ENCODE peak calls at places on chromosome 5, in four cellular contexts. W is IMR-90, R is K562, Y is GM12878. E is an unnamed sample.

GRCh38 chr5:132459031-132459982 is 31.3 kb downstream of the IRF1 start:
- DNase-seq in W (peak), R (peak), Y (no peak), E (no peak)

GRCh38 chr5:151492729-151493128 is 45.3 kb downstream of the SLC36A1 start:
- DNase-seq in W (peak), R (no peak), Y (no peak), E (no peak)

GRCh38 chr5:152634596-152634995 is 229.5 kb upstream of the NMUR2 start:
- DNase-seq in W (no peak), R (no peak), Y (no peak), E (no peak)

GRCh38 chr5:125480901-125481300 is 734.5 kb upstream of the ZNF608 start:
- DNase-seq in W (no peak), R (no peak), Y (no peak), E (peak)

GRCh38 chr5:115641948-115642347 is 16.1 kb upstream of the TMED7 start:
- DNase-seq in W (peak), R (no peak), Y (no peak), E (no peak)

GRCh38 chr5:91103353-91104061 is 279.6 kb downstream of the ARRDC3 start:
- DNase-seq in W (peak), R (no peak), Y (no peak), E (no peak)

GRCh38 chr5:141664733-141665461 is 13.7 kb upstream of the FCHSD1 start:
- DNase-seq in W (peak), R (peak), Y (peak), E (peak)

GRCh38 chr5:42874621-42875198 is 63.0 kb upstream of the SELENOP start:
- DNase-seq in W (no peak), R (no peak), Y (no peak), E (no peak)

GRCh38 chr5:121188849-121189248 is 662.8 kb upstream of the FTMT start:
- DNase-seq in W (no peak), R (no peak), Y (no peak), E (no peak)

GRCh38 chr5:171312129-171312819 is 3.2 kb downstream of the TLX3 start:
- DNase-seq in W (no peak), R (no peak), Y (no peak), E (no peak)

GRCh38 chr5:178232124-178232919 is at the start of gene PHYKPL:
- DNase-seq in W (peak), R (peak), Y (no peak), E (peak)

GRCh38 chr5:167152561-167152960 is 1138.9 kb upstream of the WWC1 start:
- DNase-seq in W (no peak), R (no peak), Y (no peak), E (no peak)

GRCh38 chr5:93145767-93146166 is 435.3 kb downstream of the NR2F1-AS1 start:
- DNase-seq in W (peak), R (no peak), Y (no peak), E (no peak)

GRCh38 chr5:15722305-15722704 is 222.3 kb downstream of the FBXL7 start:
- DNase-seq in W (no peak), R (no peak), Y (no peak), E (no peak)

GRCh38 chr5:953535-954449 is 54.8 kb upstream of the NKD2 start:
- DNase-seq in W (no peak), R (no peak), Y (no peak), E (peak)

GRCh38 chr5:148810821-148811220 is 15.6 kb upstream of the ADRB2 start:
- DNase-seq in W (no peak), R (no peak), Y (no peak), E (no peak)

GRCh38 chr5:137837741-137838389 is 29.8 kb upstream of the MYOT start:
- DNase-seq in W (no peak), R (no peak), Y (no peak), E (no peak)

GRCh38 chr5:122190156-122190555 is 60.8 kb downstream of the ZNF474 start:
- DNase-seq in W (no peak), R (no peak), Y (no peak), E (no peak)

GRCh38 chr5:135015942-135016341 is 18.1 kb downstream of the PITX1 start:
- DNase-seq in W (no peak), R (no peak), Y (no peak), E (no peak)

GRCh38 chr5:88667187-88668141 is 215.5 kb downstream of the MEF2C start:
- DNase-seq in W (no peak), R (no peak), Y (no peak), E (no peak)
- TF ChIP-seq MXI1 in W (no peak), R (no peak), Y (no peak), E (no peak)

GRCh38 chr5:83703059-83703458 is 17.6 kb downstream of the HAPLN1 start:
- DNase-seq in W (no peak), R (no peak), Y (no peak), E (no peak)
- TF ChIP-seq MXI1 in W (no peak), R (no peak), Y (no peak), E (no peak)

DNA sequence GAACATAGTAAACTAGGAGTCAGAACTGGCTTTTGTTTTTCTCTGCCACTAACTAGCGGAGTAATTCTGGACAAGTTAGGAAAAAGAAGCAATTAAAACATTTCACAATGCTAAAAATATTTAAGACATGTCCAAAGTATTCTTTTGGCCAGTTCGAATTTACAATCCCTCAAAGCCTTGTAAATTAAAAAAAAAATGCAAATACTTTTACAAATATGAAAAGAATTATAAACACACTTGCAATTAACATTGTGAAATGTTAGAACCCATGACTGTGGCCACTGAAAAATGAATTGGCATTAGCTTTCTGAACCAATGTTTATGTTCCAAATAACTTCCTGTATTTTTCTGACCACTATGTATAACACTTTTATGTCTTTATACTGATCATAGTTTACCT is 2.2 kb downstream of the RAD1 start:
- DNase-seq in W (peak), R (no peak), Y (no peak), E (no peak)
- TF ChIP-seq MXI1 in W (no peak), R (no peak), Y (no peak), E (no peak)

DNA sequence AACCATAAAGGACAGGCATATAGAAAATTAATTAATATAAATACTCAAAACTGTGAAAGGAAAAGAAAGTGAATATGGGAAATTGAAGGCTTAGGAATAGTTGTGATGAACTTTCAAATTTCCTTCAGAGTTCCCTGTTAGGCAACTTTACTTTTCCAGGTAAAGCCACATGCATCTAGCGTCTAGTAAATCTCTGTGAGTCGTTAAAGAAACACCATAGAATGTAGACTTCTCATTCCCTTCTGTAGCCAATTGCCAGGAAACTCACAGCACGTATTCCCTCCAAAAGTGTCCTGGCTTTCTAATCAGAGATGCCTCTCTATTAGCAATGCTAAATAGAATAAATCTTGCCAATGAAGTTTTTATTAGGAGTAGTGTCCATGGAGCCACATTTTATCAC is 438.7 kb downstream of the CSNK1G3 start:
- DNase-seq in W (peak), R (no peak), Y (no peak), E (no peak)
- TF ChIP-seq MXI1 in W (no peak), R (no peak), Y (no peak), E (no peak)

DNA sequence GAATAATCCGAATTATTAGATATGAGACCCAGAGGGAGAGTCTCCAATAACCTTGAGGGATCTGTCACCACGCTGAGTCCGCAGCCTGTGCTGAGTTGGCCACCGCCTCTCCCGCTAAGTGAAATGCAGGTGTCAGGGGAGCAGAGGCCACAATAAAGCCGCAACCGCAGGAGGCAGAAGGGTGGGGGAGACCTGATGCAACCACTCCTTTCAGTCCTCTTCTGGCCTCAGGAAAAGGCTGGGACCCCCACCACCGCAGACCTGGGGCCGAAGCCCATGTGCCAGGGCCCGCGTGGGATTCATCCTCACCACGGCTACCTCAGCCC is 562 bp downstream of the MAP1B start:
- DNase-seq in W (no peak), R (peak), Y (no peak), E (no peak)
- TF ChIP-seq MXI1 in W (peak), R (no peak), Y (no peak), E (no peak)

GRCh38 chr5:154309361-154309725 is 118.8 kb downstream of the GALNT10 start:
- DNase-seq in W (peak), R (no peak), Y (no peak), E (no peak)

GRCh38 chr5:154312571-154312970 is 122.0 kb downstream of the GALNT10 start:
- DNase-seq in W (peak), R (no peak), Y (no peak), E (no peak)

GRCh38 chr5:154312000-154312399 is 121.5 kb downstream of the GALNT10 start:
- DNase-seq in W (no peak), R (no peak), Y (no peak), E (no peak)

GRCh38 chr5:154309805-154310204 is 119.3 kb downstream of the GALNT10 start:
- DNase-seq in W (no peak), R (no peak), Y (no peak), E (no peak)

GRCh38 chr5:154311362-154311761 is 120.8 kb downstream of the GALNT10 start:
- DNase-seq in W (no peak), R (no peak), Y (peak), E (no peak)
- TF ChIP-seq MXI1 in W (no peak), R (no peak), Y (no peak), E (no peak)

GRCh38 chr5:57041570-57041969 is 89.6 kb upstream of the MIER3 start:
- DNase-seq in W (no peak), R (no peak), Y (no peak), E (no peak)

GRCh38 chr5:57037355-57037754 is 85.4 kb upstream of the MIER3 start:
- DNase-seq in W (no peak), R (peak), Y (no peak), E (peak)

GRCh38 chr5:57036621-57037160 is 84.8 kb upstream of the MIER3 start:
- DNase-seq in W (no peak), R (no peak), Y (no peak), E (no peak)

DNA sequence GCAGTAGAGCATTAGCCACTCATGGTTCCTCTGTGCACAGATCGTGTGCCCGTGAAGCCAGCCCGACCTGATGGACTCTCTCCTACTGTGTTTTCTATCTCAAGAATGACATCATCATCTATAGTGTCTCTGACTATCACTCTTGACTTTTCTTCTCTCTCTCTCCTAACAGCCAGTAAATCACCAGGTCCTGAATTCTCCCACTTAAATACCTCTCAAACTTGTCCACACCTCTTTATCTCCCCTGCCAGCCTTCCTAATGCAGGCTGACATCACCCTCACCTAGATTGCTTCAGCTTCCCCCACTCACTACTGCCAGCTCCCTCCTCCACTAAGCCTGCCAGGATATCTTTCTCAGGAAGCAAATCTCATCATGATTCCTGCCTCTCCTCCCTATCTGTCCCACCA is 90.6 kb upstream of the MIER3 start:
- DNase-seq in W (no peak), R (no peak), Y (no peak), E (no peak)
- TF ChIP-seq MXI1 in W (no peak), R (no peak), Y (no peak), E (no peak)

GRCh38 chr5:149957855-149958254 is 2.7 kb upstream of the SLC26A2 start:
- DNase-seq in W (no peak), R (no peak), Y (no peak), E (no peak)
- TF ChIP-seq MXI1 in W (no peak), R (no peak), Y (no peak), E (no peak)

GRCh38 chr5:33046091-33046490 is 335.0 kb downstream of the NPR3 start:
- DNase-seq in W (no peak), R (no peak), Y (no peak), E (no peak)
- TF ChIP-seq MXI1 in W (no peak), R (no peak), Y (no peak), E (no peak)

DNA sequence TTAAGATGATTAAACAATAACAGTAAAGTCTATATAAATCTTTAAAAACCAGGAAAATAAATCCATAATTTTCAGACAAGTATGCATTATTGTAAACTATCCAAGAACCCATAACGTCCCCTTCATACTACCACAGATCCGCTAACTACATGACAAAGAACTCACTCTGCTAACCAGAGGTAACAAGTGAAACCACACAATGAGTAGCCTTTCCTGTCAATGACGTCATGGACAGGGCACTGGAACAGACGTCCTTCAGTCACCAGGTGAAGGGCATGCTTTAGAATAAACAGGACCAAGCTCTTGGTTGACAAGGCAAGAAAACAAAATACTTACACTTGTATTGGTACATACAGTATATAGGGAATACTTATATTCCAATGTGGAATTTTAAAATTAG is 45.2 kb downstream of the RNF130 start:
- DNase-seq in W (peak), R (peak), Y (no peak), E (peak)
- TF ChIP-seq MXI1 in W (no peak), R (no peak), Y (no peak), E (peak)

E was measured in SK-N-SH.